ENCODE peak calls at places on chromosomes 5 and 9, in eight cellular contexts. B is fibroblast of mammary gland; Q is CD8-positive, alpha-beta memory T cell; N is HTR-8/SVneo; K is CD8-positive, alpha-beta T cell; D is left lung; G is epithelial cell of esophagus; F is stimulated activated CD4-positive, alpha-beta T cell treated with anti-CD3 and anti-CD28 coated beads, Interleukin-4, amount 100 ng/mL, for 4 hours. M is an unnamed sample.

GRCh38 chr9:92716557-92716956 is 46.6 kb upstream of the IPPK start:
- DNase-seq in G (peak; percentile 72), N (peak; percentile 61), D (no peak), F (peak; percentile 80), K (peak; percentile 79), Q (peak; percentile 76), B (peak; percentile 34), M (no peak)

GRCh38 chr5:148003226-148003625 is 60.6 kb upstream of the SPINK5 start:
- DNase-seq in N (no peak), F (no peak), Q (no peak), G (no peak), B (no peak), K (no peak), D (no peak), M (no peak)

GRCh38 chr5:180253036-180253824 is 38.7 kb downstream of the MAPK9 start:
- DNase-seq in G (no peak), N (no peak), D (no peak), Q (no peak), K (no peak), B (no peak), F (no peak), M (no peak)

GRCh38 chr9:81417299-81417675 is 272.1 kb downstream of the TLE1 start:
- DNase-seq in Q (no peak), F (no peak), G (no peak), B (no peak), K (no peak), N (no peak), D (no peak), M (no peak)

GRCh38 chr5:587403-587802 is 24.7 kb upstream of the CEP72 start:
- DNase-seq in K (no peak), Q (no peak), N (no peak), F (no peak), G (no peak), D (no peak), B (no peak), M (no peak)

GRCh38 chr5:73363911-73364730 is 84.5 kb downstream of the FOXD1 start:
- DNase-seq in K (no peak), B (peak; percentile 68), G (peak; percentile 70), Q (no peak), D (no peak), F (no peak), N (no peak), M (no peak)

GRCh38 chr9:27303219-27303618 is 6.3 kb upstream of the EQTN start:
- DNase-seq in F (no peak), Q (no peak), B (peak; percentile 50), G (no peak), N (peak; percentile 22), K (no peak), D (no peak), M (no peak)

GRCh38 chr5:166369817-166370216 is 1921.6 kb upstream of the WWC1 start:
- DNase-seq in K (no peak), B (no peak), D (no peak), F (no peak), G (no peak), Q (no peak), N (no peak), M (no peak)

GRCh38 chr5:142881076-142881466 is 110.9 kb downstream of the ARHGAP26 start:
- DNase-seq in Q (no peak), G (peak; percentile 26), N (no peak), B (peak; percentile 87), D (peak; percentile 48), F (no peak), K (no peak), M (peak; percentile 74)

GRCh38 chr9:125343518-125344284 is 82.1 kb downstream of the GAPVD1 start:
- DNase-seq in D (no peak), N (no peak), Q (no peak), K (no peak), G (peak; percentile 74), F (no peak), B (peak; percentile 84), M (no peak)

GRCh38 chr5:173515526-173515925 is 100.9 kb downstream of the BOD1 start:
- DNase-seq in F (no peak), N (no peak), B (peak; percentile 97), Q (no peak), D (no peak), G (peak; percentile 60), K (no peak), M (no peak)

GRCh38 chr5:134553816-134554215 is 28.3 kb downstream of the JADE2 start:
- DNase-seq in N (no peak), F (no peak), B (no peak), Q (no peak), K (no peak), D (no peak), G (no peak), M (no peak)

GRCh38 chr9:133707065-133707760 is 30.9 kb downstream of the SARDH start:
- DNase-seq in D (peak; percentile 34), G (peak; percentile 43), F (no peak), N (no peak), Q (no peak), B (peak; percentile 89), K (no peak), M (no peak)

GRCh38 chr9:9563817-9564216 is 1049.0 kb downstream of the PTPRD start:
- DNase-seq in F (no peak), Q (no peak), N (no peak), D (no peak), G (peak; percentile 1), K (no peak), B (no peak), M (no peak)

GRCh38 chr9:136189394-136190236 is 15.3 kb downstream of the LHX3 start:
- DNase-seq in B (no peak), K (no peak), D (no peak), N (no peak), Q (no peak), F (no peak), G (no peak), M (no peak)

GRCh38 chr9:37429441-37430285 is 7.2 kb downstream of the GRHPR start:
- DNase-seq in D (no peak), N (no peak), K (no peak), Q (no peak), G (no peak), B (no peak), F (no peak), M (no peak)

GRCh38 chr5:149452007-149452664 is 73.0 kb upstream of the IL17B start:
- DNase-seq in F (no peak), G (no peak), K (no peak), Q (no peak), D (peak; percentile 71), B (peak; percentile 68), N (no peak), M (no peak)

GRCh38 chr5:33476992-33477391 is 36.2 kb downstream of the TARS1 start:
- DNase-seq in G (no peak), K (no peak), F (no peak), Q (no peak), D (no peak), N (no peak), B (peak; percentile 59), M (no peak)

GRCh38 chr9:17090041-17090440 is 44.8 kb upstream of the CNTLN start:
- DNase-seq in B (peak; percentile 18), F (no peak), K (no peak), D (no peak), N (no peak), Q (no peak), G (no peak), M (no peak)